ENCODE peak calls at places on chromosome 15, in eight cellular contexts. F, E, X, Y, Q, K, J and V are unnamed samples.

GRCh38 chr15:101810451-101810850 is 1.6 kb upstream of the OR4F15 start:
- DNase-seq in Y (no peak), F (no peak), K (no peak), X (no peak), J (no peak), E (no peak), Q (no peak), V (no peak)

GRCh38 chr15:70375006-70375409 is 277.3 kb upstream of the TLE3 start:
- DNase-seq in K (no peak), F (peak), E (no peak), X (no peak), Y (peak), Q (no peak), J (peak), V (no peak)

GRCh38 chr15:69595009-69595825 is 142.6 kb downstream of the RPLP1 start:
- DNase-seq in Q (no peak), X (no peak), J (no peak), K (no peak), E (peak), Y (peak), F (peak), V (no peak)

GRCh38 chr15:69783211-69783610 is 314.5 kb downstream of the TLE3 start:
- DNase-seq in E (no peak), Q (no peak), J (no peak), X (no peak), Y (no peak), F (peak), K (no peak), V (no peak)

GRCh38 chr15:80864666-80865065 is 85.5 kb downstream of the CEMIP start:
- DNase-seq in J (no peak), X (no peak), E (no peak), Y (no peak), K (no peak), Q (no peak), F (no peak), V (no peak)

GRCh38 chr15:50183112-50183794 is 1.3 kb downstream of the SLC27A2 start:
- DNase-seq in Q (no peak), J (no peak), F (no peak), Y (no peak), K (no peak), E (no peak), X (no peak), V (no peak)

GRCh38 chr15:75578206-75578947 is 738 bp downstream of the PTPN9 start:
- DNase-seq in E (peak), K (no peak), J (peak), Q (peak), X (peak), Y (peak), F (no peak), V (no peak)

GRCh38 chr15:22912256-22912655 is 67.9 kb downstream of the CYFIP1 start:
- DNase-seq in J (no peak), F (no peak), Q (no peak), E (no peak), Y (no peak), X (no peak), K (no peak), V (no peak)

GRCh38 chr15:88015228-88015860 is 241.2 kb downstream of the NTRK3 start:
- DNase-seq in X (no peak), Y (no peak), F (no peak), J (no peak), Q (no peak), K (no peak), E (no peak), V (no peak)

GRCh38 chr15:88393719-88394519 is 73.3 kb downstream of the MRPL46 start:
- DNase-seq in X (no peak), E (no peak), Y (no peak), F (no peak), J (no peak), Q (no peak), K (no peak), V (no peak)

GRCh38 chr15:43941071-43941470 is 114.3 kb downstream of the WDR76 start:
- DNase-seq in E (no peak), X (no peak), Y (no peak), F (no peak), K (no peak), Q (no peak), J (no peak), V (no peak)

GRCh38 chr15:43941555-43941954 is 114.8 kb downstream of the WDR76 start:
- DNase-seq in J (no peak), X (no peak), Q (no peak), F (no peak), E (no peak), Y (no peak), K (no peak), V (no peak)

GRCh38 chr15:43942157-43942556 is 115.4 kb downstream of the WDR76 start:
- DNase-seq in J (no peak), E (no peak), Y (no peak), K (no peak), Q (no peak), F (no peak), X (no peak), V (no peak)

GRCh38 chr15:43943511-43943910 is 116.7 kb downstream of the WDR76 start:
- DNase-seq in K (no peak), F (no peak), Y (no peak), J (no peak), Q (no peak), E (no peak), X (no peak), V (no peak)

GRCh38 chr15:43939070-43939469 is 112.3 kb downstream of the WDR76 start:
- DNase-seq in X (no peak), Q (no peak), K (no peak), F (no peak), Y (no peak), J (no peak), E (no peak), V (no peak)
- TF ChIP-seq CTCF in X (peak), Q (peak), K (no peak), F (peak), Y (no peak), J (no peak), E (no peak), V (no peak)

DNA sequence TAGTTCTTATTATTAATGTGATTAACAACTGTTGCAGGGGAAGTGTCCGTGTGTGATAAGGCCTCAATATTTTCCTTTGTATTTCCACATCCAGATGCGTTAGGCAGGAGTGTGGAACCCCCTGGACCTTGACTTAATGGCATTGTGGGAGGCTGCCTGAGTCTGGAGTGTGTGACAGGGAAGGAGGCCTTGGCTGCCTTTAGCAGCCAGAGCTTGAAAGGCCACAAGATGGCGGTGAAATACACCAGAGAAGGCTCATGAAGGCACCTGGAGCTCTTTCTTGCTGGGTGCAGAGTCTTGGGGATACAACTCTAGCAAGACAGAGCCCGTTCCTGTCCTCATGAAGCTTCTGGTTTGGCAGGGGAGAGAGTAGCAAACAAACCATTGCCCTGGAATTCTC is 36.9 kb downstream of the POLR2M start:
- DNase-seq in J (no peak), F (no peak), X (no peak), E (no peak), Q (no peak), K (no peak), Y (no peak), V (no peak)
- TF ChIP-seq CTCF in J (no peak), F (peak), X (no peak), E (no peak), Q (no peak), K (no peak), Y (no peak), V (no peak)

GRCh38 chr15:58766290-58766689 is 4.8 kb upstream of the MINDY2 start:
- DNase-seq in K (no peak), X (no peak), Y (no peak), F (no peak), E (no peak), J (no peak), Q (no peak), V (no peak)
- TF ChIP-seq CTCF in K (no peak), X (no peak), Y (no peak), F (no peak), E (no peak), J (no peak), Q (no peak), V (no peak)

DNA sequence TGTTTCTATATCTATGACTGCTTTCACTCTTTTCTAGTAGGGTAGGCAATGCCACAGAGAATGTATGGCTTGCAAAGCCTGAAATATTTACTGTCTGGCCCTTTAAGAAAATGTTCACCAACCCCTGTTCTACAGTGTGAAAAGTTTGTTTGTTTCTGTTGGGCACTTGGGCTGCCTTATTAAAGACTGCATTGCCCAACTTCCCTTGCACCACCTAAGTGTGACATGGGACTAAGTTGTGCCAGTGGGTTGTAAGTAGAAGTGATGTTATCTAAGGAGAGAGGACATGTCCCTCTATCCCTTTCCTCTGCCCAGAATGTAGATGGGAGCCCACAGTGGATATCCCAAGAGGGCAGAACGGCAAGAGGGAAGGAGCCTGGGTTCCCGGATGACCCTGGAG is 138.6 kb downstream of the SMAD6 start:
- DNase-seq in E (no peak), X (no peak), J (no peak), Q (no peak), Y (no peak), F (no peak), K (no peak), V (peak)
- TF ChIP-seq CTCF in E (no peak), X (no peak), J (no peak), Q (no peak), Y (no peak), F (no peak), K (no peak), V (no peak)

GRCh38 chr15:64019764-64020163 is 26.5 kb downstream of the DAPK2 start:
- DNase-seq in J (no peak), Y (peak), F (no peak), Q (no peak), K (no peak), E (peak), X (no peak), V (no peak)

GRCh38 chr15:64014995-64015394 is 31.3 kb downstream of the DAPK2 start:
- DNase-seq in Y (no peak), J (no peak), F (no peak), E (peak), Q (no peak), K (no peak), X (no peak), V (no peak)

GRCh38 chr15:64016257-64016656 is 30.0 kb downstream of the DAPK2 start:
- DNase-seq in Y (no peak), K (no peak), E (no peak), X (no peak), J (no peak), F (no peak), Q (no peak), V (no peak)

GRCh38 chr15:64017591-64018163 is 28.6 kb downstream of the DAPK2 start:
- DNase-seq in J (no peak), F (no peak), X (no peak), Q (no peak), Y (no peak), K (no peak), E (no peak), V (no peak)

DNA sequence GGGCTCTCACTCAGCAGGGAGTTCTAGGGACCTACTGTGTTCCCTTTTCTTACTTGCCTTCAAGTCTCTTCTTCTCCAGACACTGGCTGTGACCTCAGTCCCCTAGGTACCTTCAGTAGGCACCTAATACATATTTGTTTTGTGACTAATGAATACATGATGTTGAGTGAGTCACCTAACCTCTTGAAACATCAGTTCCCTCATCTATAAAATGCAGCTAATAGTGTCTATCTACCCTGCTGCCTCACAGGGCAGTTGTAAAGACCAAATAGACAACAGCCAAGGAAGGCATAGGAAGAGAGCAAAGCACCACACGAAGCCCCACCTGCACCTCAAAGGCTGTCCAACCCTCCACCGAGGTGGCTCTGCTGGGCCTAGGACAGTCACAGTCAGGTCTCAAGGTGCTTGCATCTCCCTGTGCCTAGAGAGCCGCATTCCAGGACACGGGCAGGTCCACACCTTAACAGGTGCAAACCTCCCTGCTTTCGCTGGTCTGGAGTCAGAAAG is 29.1 kb downstream of the DAPK2 start:
- DNase-seq in Q (no peak), K (no peak), X (no peak), F (no peak), Y (no peak), E (no peak), J (no peak), V (no peak)
- TF ChIP-seq CTCF in Q (no peak), K (no peak), X (no peak), F (no peak), Y (no peak), E (no peak), J (no peak), V (no peak)

DNA sequence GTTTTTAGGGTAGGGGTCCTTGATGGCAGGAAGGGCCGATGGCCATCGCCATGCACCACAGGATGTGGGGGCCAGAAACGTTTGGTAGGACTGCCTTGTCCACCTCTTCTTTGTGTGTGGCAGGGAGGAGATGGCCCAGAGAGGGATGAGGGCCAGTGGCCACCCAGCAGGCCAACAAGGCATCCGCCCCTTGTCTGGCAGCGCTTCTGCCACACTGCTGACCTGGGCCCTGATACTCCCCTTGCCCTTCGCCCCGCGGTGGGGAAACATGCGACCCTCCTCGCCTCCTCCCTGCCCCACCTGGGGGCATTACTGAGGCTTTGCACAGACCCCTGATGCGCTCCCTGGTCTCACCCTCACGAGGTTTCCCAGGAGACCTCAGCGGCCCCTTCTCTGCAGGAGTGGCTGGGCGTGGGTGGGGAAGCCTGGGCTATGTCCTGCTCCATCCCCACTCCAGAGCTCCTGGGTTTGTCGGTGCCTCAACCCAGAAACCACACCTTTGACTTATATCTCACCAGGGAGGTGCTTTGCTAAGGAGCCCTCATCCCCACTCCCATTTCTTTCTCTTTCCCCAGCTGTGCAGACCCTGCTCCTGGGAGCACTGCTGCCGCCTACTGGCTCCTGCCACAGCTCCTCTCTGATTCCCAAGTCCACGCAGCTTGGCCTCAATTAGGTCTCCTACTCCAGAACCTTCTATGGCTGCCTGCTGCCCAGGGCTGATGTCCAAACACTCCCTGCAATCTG is 38.7 kb downstream of the FEM1B start:
- DNase-seq in F (no peak), Q (peak), J (peak), K (no peak), X (no peak), Y (peak), E (no peak), V (peak)
- TF ChIP-seq CTCF in F (no peak), Q (peak), J (no peak), K (no peak), X (peak), Y (no peak), E (no peak), V (no peak)

GRCh38 chr15:33311312-33311971 is 675 bp downstream of the RYR3 start:
- DNase-seq in E (no peak), Q (peak), Y (no peak), F (no peak), X (peak), J (no peak), K (no peak), V (no peak)
- TF ChIP-seq CTCF in E (no peak), Q (no peak), Y (no peak), F (no peak), X (peak), J (no peak), K (no peak), V (no peak)